ENCODE peak calls at places on chromosomes 12 and 14, in eight cellular contexts. V, M, B, C, D, N, F and K are unnamed samples.

GRCh38 chr14:100155049-100155621 is 4.3 kb downstream of the DEGS2 start:
- DNase-seq in B (no peak), V (peak; percentile 85), C (no peak), F (no peak), N (no peak), M (peak; percentile 76), D (peak; percentile 47), K (no peak)

GRCh38 chr12:82627799-82628198 is 58.9 kb upstream of the TMTC2 start:
- DNase-seq in V (peak; percentile 64), D (peak; percentile 28), F (no peak), M (no peak), C (no peak), N (no peak), B (no peak), K (no peak)

GRCh38 chr12:108156717-108157116 is 27.6 kb downstream of the WSCD2 start:
- DNase-seq in B (no peak), C (no peak), V (no peak), M (no peak), N (peak; percentile 69), F (no peak), D (no peak), K (no peak)

GRCh38 chr14:101947577-101947903 is 16.8 kb upstream of the DYNC1H1 start:
- DNase-seq in N (no peak), C (no peak), F (no peak), B (no peak), V (no peak), M (no peak), D (no peak), K (no peak)

GRCh38 chr12:64669270-64669842 is 59.1 kb downstream of the RASSF3 start:
- DNase-seq in M (peak; percentile 78), D (no peak), N (peak; percentile 79), C (peak; percentile 59), B (peak; percentile 73), V (no peak), F (peak; percentile 38), K (peak; percentile 74)

GRCh38 chr12:108789546-108789945 is 58.2 kb upstream of the CORO1C start:
- DNase-seq in M (no peak), V (no peak), D (no peak), C (no peak), B (no peak), F (no peak), N (no peak), K (no peak)

GRCh38 chr14:92924247-92924646 is 1.3 kb downstream of the CHGA start:
- DNase-seq in F (no peak), B (no peak), C (no peak), D (no peak), N (no peak), V (no peak), M (no peak), K (no peak)

GRCh38 chr14:105685003-105685402 is 158.6 kb downstream of the TMEM121 start:
- DNase-seq in D (no peak), F (no peak), V (no peak), M (no peak), B (no peak), C (no peak), N (peak; percentile 7), K (no peak)

GRCh38 chr12:77325505-77325904 is 260.1 kb upstream of the E2F7 start:
- DNase-seq in C (no peak), B (no peak), M (no peak), F (no peak), V (peak; percentile 62), N (no peak), D (no peak), K (no peak)

GRCh38 chr12:77324416-77324762 is 259.0 kb upstream of the E2F7 start:
- DNase-seq in B (no peak), N (no peak), F (no peak), V (no peak), M (no peak), D (no peak), C (no peak), K (no peak)

GRCh38 chr12:77323778-77324415 is 258.5 kb upstream of the E2F7 start:
- DNase-seq in M (no peak), F (no peak), N (no peak), D (no peak), C (no peak), B (no peak), V (no peak), K (no peak)

GRCh38 chr12:77328326-77328725 is 263.0 kb upstream of the E2F7 start:
- DNase-seq in C (no peak), B (no peak), N (no peak), M (no peak), V (no peak), F (no peak), D (no peak), K (no peak)

DNA sequence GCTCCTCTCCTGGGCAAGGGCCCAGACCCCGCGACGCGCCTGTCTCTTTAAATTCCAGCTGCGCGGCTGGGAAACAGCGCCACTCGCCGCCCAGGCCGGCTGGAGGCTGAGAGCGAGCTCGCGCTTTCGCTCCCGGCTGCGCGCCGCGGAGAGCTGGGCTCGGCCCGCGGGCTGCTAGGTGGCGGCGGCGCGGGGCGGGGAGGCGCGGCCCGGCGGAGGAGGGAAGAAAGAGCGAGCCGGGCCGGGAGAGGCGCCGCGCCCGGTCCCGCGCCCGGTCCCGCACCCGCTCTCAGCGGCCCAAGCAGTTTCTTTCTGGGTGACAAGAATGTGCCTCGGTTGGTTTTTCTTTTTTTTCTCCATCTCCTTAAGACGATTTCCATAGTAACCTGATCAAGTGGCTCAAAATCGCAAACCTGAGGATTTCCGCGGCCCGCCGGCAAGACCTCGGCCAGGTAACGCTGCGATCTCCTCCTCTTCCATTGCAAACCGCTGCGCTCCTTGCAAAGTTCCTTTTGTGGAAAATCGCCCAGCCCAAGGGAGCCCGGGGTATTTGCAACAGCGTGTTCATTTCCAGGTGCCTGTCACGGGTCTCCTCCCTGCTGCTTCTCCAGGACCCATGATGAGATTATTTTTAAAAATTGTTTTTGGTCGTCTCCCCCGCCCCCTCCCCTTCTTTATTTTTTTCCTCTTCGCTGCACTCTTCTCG is 259.5 kb upstream of the E2F7 start:
- DNase-seq in C (peak; percentile 65), V (peak; percentile 94), B (peak; percentile 79), D (peak; percentile 66), N (peak; percentile 67), F (peak; percentile 47), M (peak; percentile 57), K (peak; percentile 47)
- TF ChIP-seq CTCF in C (peak; percentile 16), V (peak; percentile 57), B (no peak), D (peak; percentile 40), N (no peak), F (peak; percentile 37), M (no peak), K (peak; percentile 30)

DNA sequence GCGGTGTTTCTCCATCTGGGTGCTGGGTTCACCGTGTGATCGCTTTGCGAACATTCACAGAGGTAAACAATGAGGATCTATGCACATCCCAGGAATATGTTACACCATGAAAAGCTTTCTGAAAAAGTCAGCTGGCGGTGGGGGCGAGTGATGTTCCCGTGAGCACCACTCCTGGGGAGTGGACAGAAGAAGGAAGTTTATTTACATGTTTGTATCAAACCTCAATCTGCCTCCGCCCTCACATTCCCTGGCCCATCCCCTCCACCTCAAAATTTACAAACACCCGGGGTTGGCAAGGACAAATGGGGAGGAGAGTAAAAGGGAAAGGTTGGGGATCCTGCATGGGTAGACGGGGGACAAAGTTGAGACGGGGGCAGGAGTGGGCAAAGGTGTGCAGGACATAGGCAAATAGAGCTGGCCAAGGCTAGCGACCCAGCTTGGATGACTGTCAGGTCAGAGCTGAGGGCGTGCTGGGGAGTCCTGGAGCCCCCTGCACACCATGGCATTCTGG is 6.9 kb downstream of the TNFRSF1A start:
- DNase-seq in D (peak; percentile 43), N (no peak), M (no peak), F (peak; percentile 46), C (no peak), B (peak; percentile 43), V (no peak), K (no peak)
- H3K4me3 ChIP-seq in D (peak overlapping the region; percentile 18), N (peak overlapping the region; percentile 97), M (peak overlapping the region; percentile 85), F (no peak overlapping the region), C (peak overlapping the region; percentile 100), B (peak overlapping the region; percentile 75), V (no peak overlapping the region), K (no peak overlapping the region)

GRCh38 chr14:85532981-85533820 is 3.3 kb downstream of the FLRT2 start:
- DNase-seq in C (peak; percentile 61), F (no peak), N (peak; percentile 76), B (peak; percentile 31), M (peak; percentile 52), D (peak; percentile 91), V (peak; percentile 88), K (peak; percentile 70)

GRCh38 chr14:85532570-85532969 is 2.6 kb downstream of the FLRT2 start:
- DNase-seq in B (no peak), C (no peak), N (no peak), M (no peak), D (no peak), F (no peak), V (no peak), K (no peak)

GRCh38 chr14:85530626-85531025 is 682 bp downstream of the FLRT2 start:
- DNase-seq in V (no peak), B (no peak), C (no peak), D (no peak), F (no peak), M (no peak), N (no peak), K (no peak)

GRCh38 chr14:85531141-85531593 is 1.2 kb downstream of the FLRT2 start:
- DNase-seq in B (peak; percentile 28), V (peak; percentile 69), D (peak; percentile 83), C (peak; percentile 45), M (peak; percentile 49), F (no peak), N (peak; percentile 73), K (peak; percentile 46)

DNA sequence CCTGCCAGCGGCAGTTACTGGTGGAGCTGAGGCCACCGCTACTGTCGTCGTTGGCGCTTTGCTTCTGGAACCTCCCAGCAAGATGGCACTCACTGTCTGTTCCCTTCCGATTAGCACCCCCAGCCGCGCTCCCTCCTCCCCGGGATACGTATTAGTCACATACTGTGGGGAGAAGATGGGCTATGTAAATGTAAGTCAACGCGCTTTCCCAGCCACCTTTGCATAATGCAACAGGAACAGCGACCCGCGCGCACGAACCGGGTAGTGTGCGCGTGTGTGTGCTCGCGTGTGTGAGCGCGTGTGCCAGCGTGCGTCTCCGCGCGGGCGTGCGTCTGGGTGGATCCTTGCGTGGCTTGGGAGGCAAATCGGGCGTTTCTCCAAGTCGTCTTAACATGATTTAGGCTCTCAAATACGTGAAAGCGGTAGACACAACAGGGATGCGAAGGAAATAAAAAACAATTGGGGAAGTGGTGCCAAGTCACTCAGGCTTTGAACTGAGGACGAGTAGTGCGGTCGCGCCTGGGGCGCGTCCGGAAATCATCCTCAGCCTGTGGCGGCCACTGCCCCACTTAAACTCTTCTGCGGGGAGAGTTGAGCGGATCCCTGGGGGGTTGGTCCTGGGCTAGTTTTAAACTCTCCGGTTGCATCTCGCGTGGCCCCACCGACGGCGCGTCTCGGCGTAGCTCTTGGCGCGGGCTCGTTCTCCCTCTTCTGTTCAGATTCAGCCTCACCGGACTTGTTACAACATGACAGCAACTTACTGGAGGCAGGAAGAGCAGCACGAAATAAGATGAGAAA is 1.8 kb downstream of the FLRT2 start:
- DNase-seq in V (peak; percentile 67), D (peak; percentile 85), N (peak; percentile 85), M (peak; percentile 55), B (peak; percentile 26), F (peak; percentile 51), C (peak; percentile 72), K (peak; percentile 67)
- TF ChIP-seq CTCF in V (peak; percentile 30), D (peak; percentile 27), N (peak; percentile 28), M (no peak), B (no peak), F (no peak), C (no peak), K (no peak)

DNA sequence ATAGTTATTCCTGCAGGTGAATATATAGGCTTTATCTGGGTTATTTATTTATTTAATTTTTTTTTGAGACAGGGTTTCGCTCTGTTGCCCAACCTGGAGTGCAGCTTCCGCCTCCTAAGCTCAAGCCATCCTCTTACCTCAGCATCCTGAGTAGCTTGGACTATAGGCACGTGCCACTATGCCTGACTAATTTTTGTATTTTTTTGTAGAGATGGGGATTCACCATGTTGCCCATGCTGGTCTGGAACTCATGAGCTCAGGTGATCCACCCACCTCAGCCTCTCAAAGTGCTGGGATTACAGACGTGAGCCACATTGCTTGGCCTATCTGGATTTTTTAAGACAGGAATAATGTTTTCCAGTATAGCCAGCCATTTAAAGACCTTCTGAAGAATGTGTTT is 2.0 kb downstream of the RAN start:
- DNase-seq in B (no peak), V (no peak), C (no peak), N (no peak), F (no peak), M (no peak), D (peak; percentile 7), K (no peak)
- H3K4me3 ChIP-seq in B (peak overlapping the region; percentile 95), V (peak overlapping the region; percentile 97), C (peak overlapping the region; percentile 90), N (no peak overlapping the region), F (no peak overlapping the region), M (no peak overlapping the region), D (peak overlapping the region; percentile 94), K (no peak overlapping the region)